ENCODE peak calls at places on chromosome 15, in seven cellular contexts. G is astrocyte of the spinal cord, O is heart right ventricle, C is upper lobe of right lung, D is breast epithelium, F is brain microvascular endothelial cell, W is astrocyte. B is an unnamed sample.
A peak's percentile ranks its signal among the peaks of the same experiment; 100 is the strongest.

GRCh38 chr15:84859143-84859542 is 25.3 kb upstream of the SLC28A1 start:
- DNase-seq in O (no peak), C (peak; percentile 78), G (no peak), W (no peak), D (peak; percentile 81), F (no peak), B (no peak)

GRCh38 chr15:51424780-51425179 is 83.3 kb downstream of the GLDN start:
- DNase-seq in G (no peak), O (no peak), D (no peak), C (no peak), F (no peak), W (no peak), B (no peak)

GRCh38 chr15:51312132-51312531 is 26.3 kb downstream of the CYP19A1 start:
- DNase-seq in G (no peak), F (no peak), W (peak; percentile 39), D (no peak), C (no peak), O (no peak), B (peak; percentile 15)

GRCh38 chr15:68464451-68465090 is 32.6 kb upstream of the ITGA11 start:
- DNase-seq in C (no peak), F (peak; percentile 90), W (peak; percentile 56), O (no peak), G (peak; percentile 38), D (no peak), B (peak; percentile 67)

GRCh38 chr15:87219650-87220615 is 1036.6 kb downstream of the NTRK3 start:
- DNase-seq in G (peak; percentile 11), F (no peak), O (no peak), W (peak; percentile 68), C (no peak), D (no peak), B (peak; percentile 53)

GRCh38 chr15:90413411-90414379 is 25.7 kb downstream of the IQGAP1 start:
- DNase-seq in G (peak; percentile 77), F (peak; percentile 78), O (no peak), C (no peak), W (peak; percentile 58), D (no peak), B (peak; percentile 47)

GRCh38 chr15:42083916-42084315 is 10.4 kb downstream of the PLA2G4D start:
- DNase-seq in G (no peak), D (peak; percentile 37), F (no peak), W (no peak), C (no peak), O (no peak), B (no peak)

GRCh38 chr15:96390986-96391385 is 60.5 kb downstream of the NR2F2 start:
- DNase-seq in O (no peak), C (no peak), F (no peak), D (no peak), W (no peak), G (no peak), B (no peak)

GRCh38 chr15:57418640-57419039 is 42.3 kb downstream of the CGNL1 start:
- DNase-seq in F (no peak), G (no peak), O (no peak), C (no peak), D (no peak), W (peak; percentile 26), B (no peak)

GRCh38 chr15:63449711-63450110 is 54.7 kb upstream of the USP3 start:
- DNase-seq in D (peak; percentile 64), C (no peak), W (no peak), O (no peak), F (no peak), G (no peak), B (no peak)

GRCh38 chr15:75307778-75308390 is 25.2 kb downstream of the GOLGA6D start:
- DNase-seq in O (no peak), G (no peak), F (peak; percentile 18), W (no peak), D (no peak), C (peak; percentile 72), B (no peak)

GRCh38 chr15:40565333-40566238 is 744 bp upstream of the CCDC32 start:
- DNase-seq in C (no peak), G (no peak), D (no peak), W (no peak), O (no peak), F (no peak), B (no peak)

GRCh38 chr15:64460206-64460736 is at the start of gene ZNF609:
- DNase-seq in C (peak; percentile 96), W (peak; percentile 94), F (peak; percentile 93), G (peak; percentile 94), O (peak; percentile 96), D (peak; percentile 90), B (peak; percentile 95)

GRCh38 chr15:64459382-64459781 is 996 bp upstream of the ZNF609 start:
- DNase-seq in F (no peak), W (no peak), G (no peak), O (no peak), C (no peak), D (no peak), B (no peak)

GRCh38 chr15:64460737-64461576 is 579 bp downstream of the ZNF609 start:
- DNase-seq in O (peak; percentile 51), F (peak; percentile 57), W (peak; percentile 74), C (no peak), D (no peak), G (peak; percentile 73), B (peak; percentile 85)

GRCh38 chr15:64462492-64462891 is 2.1 kb downstream of the ZNF609 start:
- DNase-seq in F (no peak), C (no peak), O (no peak), D (no peak), W (no peak), G (no peak), B (no peak)

DNA sequence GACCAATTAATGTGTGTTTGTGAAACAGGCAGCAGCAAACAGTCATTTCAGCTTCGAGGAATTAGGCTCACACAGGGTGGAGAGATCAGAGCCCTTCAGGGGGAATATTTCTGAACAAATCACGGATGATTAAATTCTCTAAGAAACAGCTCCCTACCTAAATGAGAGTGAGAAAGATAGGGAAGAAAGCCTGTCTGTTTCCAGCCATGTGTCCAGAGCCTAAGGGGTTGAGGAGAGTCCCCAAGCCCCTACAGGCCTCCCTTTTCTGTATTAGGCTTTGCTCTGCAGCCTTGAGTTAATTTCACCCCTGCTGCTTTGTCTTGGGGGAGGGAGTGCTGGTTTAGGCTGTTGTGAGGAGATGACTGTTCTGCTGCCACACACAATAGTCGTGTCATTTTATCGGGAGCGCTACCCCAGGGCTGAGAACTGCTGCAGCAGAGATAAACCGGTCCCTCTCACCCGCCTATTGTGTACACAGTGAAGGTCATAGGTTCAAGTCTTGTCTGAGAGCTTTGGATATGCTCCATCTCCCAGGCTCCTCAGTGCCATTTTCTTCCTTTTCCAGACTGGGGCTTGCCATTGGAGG is 1.3 kb downstream of the ZNF609 start:
- DNase-seq in C (no peak), O (peak; percentile 6), G (no peak), D (no peak), W (peak; percentile 16), F (peak; percentile 52), B (peak; percentile 21)
- TF ChIP-seq CTCF in C (no peak), O (no peak), G (no peak), D (peak; percentile 16), W (no peak), F (no peak), B (no peak)

GRCh38 chr15:62027916-62028315 is 32.3 kb downstream of the VPS13C start:
- DNase-seq in W (no peak), D (no peak), G (no peak), F (no peak), C (no peak), O (no peak), B (no peak)

GRCh38 chr15:62026707-62027565 is 33.3 kb downstream of the VPS13C start:
- DNase-seq in D (no peak), G (no peak), W (no peak), O (no peak), C (no peak), F (no peak), B (no peak)

GRCh38 chr15:62020576-62021160 is 39.6 kb downstream of the VPS13C start:
- DNase-seq in F (no peak), O (no peak), G (peak; percentile 39), C (no peak), W (peak; percentile 25), D (no peak), B (no peak)

DNA sequence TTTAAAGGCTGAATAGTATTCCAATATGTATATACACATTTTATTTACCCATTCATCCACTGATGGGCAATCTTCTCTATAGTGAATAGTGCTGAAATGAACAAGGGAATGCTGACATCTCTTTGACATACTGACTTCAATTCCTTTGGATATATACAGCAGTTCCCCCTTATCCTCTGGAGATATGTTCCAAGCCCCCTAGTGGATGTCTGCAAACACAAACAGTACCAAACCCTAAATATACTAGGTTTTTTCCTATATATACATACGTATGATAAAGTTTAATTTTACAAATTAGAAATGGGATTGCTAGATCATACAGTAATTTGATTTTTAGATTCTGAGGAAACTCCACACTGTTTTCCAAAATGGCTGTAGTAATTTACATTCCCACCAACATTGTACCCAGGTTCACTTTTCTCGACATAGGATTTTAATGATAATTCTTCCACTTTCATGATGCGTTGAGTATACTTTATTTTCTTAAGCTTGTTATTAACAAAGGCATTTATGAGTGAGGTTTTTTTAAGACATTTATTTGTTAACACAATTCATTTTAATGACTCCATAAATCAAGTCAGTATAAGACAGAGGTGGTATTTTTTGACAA is 38.2 kb downstream of the VPS13C start:
- DNase-seq in W (no peak), C (no peak), F (no peak), O (no peak), G (no peak), D (no peak), B (no peak)
- H3K4me3 ChIP-seq in W (no peak overlapping the region), C (no peak overlapping the region), F (no peak overlapping the region), O (no peak overlapping the region), G (no peak overlapping the region), D (no peak overlapping the region), B (no peak overlapping the region)

DNA sequence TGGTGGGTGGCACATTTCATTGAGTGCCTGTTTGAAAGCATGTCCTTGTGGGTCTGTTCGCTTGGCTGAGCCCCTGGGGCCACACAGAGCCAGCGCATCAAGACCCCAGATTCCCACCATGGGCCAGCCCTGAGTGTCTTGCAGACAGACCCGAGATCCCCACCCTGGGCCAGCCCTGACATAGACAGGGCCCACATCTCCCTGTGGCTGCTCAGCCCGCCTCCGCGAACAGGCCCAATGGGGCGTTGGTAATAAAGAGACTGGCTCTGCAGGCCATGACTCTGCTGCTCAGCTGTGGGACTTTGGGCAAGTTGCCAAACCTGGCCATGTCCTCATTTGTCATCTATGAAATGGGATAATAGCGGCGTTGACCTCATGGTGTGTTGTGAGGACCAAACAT is 22.6 kb downstream of the FAH start:
- DNase-seq in F (no peak), G (no peak), W (no peak), D (no peak), C (no peak), O (no peak), B (no peak)
- TF ChIP-seq CTCF in F (no peak), G (no peak), W (no peak), D (no peak), C (no peak), O (no peak), B (no peak)

GRCh38 chr15:37767841-37768455 is 166.5 kb upstream of the TMCO5A start:
- DNase-seq in C (no peak), D (no peak), G (no peak), O (no peak), F (peak; percentile 23), W (no peak), B (no peak)

GRCh38 chr15:37765809-37766208 is 168.6 kb upstream of the TMCO5A start:
- DNase-seq in C (no peak), G (peak; percentile 13), W (no peak), D (no peak), O (no peak), F (peak; percentile 1), B (peak; percentile 13)

DNA sequence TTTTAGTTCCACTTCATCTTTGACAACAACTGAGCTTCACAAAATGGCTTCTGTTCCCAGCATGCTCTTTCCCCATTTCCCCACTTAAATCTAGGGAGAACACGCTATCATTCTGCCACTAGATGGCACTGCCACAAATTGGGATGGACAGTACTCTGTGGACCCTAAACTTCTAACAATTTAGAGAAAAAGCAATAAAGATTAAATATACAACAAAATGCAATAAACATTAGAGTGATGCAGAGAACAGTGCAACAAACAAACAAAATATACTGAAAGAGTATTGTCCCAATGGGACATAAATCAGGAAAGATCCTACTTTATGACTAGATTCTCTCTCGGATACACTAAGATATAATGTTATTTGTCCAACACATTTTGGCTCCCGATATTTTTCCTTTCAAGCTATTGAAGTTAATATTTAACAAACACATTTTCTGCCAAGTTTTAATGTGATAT is 169.7 kb upstream of the TMCO5A start:
- DNase-seq in G (peak; percentile 70), O (no peak), F (peak; percentile 60), W (peak; percentile 34), D (no peak), C (no peak), B (peak; percentile 60)
- H3K4me3 ChIP-seq in G (no peak overlapping the region), O (no peak overlapping the region), F (no peak overlapping the region), W (no peak overlapping the region), D (no peak overlapping the region), C (no peak overlapping the region), B (no peak overlapping the region)

B was measured in AG10803.